ENCODE peak calls at places on chromosome 15, in five cellular contexts. One of them, this sample, is unnamed.

GRCh38 chr15:90979582-90979981 is 14.8 kb downstream of the PRC1 start:
- DNase-seq in CD8-positive, alpha-beta memory T cell: no peak
- DNase-seq in A549: no peak
- DNase-seq in right lobe of liver: no peak
- DNase-seq in PC-3: no peak
- DNase-seq in this sample: no peak

GRCh38 chr15:58731756-58732535 is 17.6 kb downstream of the ADAM10 start:
- DNase-seq in A549: peak; percentile 47
- DNase-seq in PC-3: peak; percentile 58
- DNase-seq in right lobe of liver: no peak
- DNase-seq in CD8-positive, alpha-beta memory T cell: no peak
- DNase-seq in this sample: peak; percentile 77

GRCh38 chr15:72968531-72968922 is 83.7 kb upstream of the NEO1 start:
- DNase-seq in A549: no peak
- DNase-seq in PC-3: peak; percentile 11
- DNase-seq in right lobe of liver: peak; percentile 25
- DNase-seq in CD8-positive, alpha-beta memory T cell: no peak
- DNase-seq in this sample: no peak

GRCh38 chr15:90496791-90497190 is 32.9 kb upstream of the CRTC3 start:
- DNase-seq in CD8-positive, alpha-beta memory T cell: no peak
- DNase-seq in A549: no peak
- DNase-seq in right lobe of liver: no peak
- DNase-seq in PC-3: no peak
- DNase-seq in this sample: no peak

GRCh38 chr15:81473177-81473576 is 99.2 kb upstream of the TMC3 start:
- DNase-seq in CD8-positive, alpha-beta memory T cell: no peak
- DNase-seq in right lobe of liver: no peak
- DNase-seq in PC-3: no peak
- DNase-seq in A549: no peak
- DNase-seq in this sample: no peak

GRCh38 chr15:50168778-50169411 is 13.1 kb upstream of the SLC27A2 start:
- DNase-seq in right lobe of liver: no peak
- DNase-seq in PC-3: no peak
- DNase-seq in A549: no peak
- DNase-seq in CD8-positive, alpha-beta memory T cell: no peak
- DNase-seq in this sample: no peak

GRCh38 chr15:69468241-69469121 is 15.9 kb downstream of the RPLP1 start:
- DNase-seq in CD8-positive, alpha-beta memory T cell: peak; percentile 96
- DNase-seq in PC-3: peak; percentile 93
- DNase-seq in A549: no peak
- DNase-seq in right lobe of liver: no peak
- DNase-seq in this sample: peak; percentile 93

GRCh38 chr15:51780636-51781035 is 29.2 kb downstream of the TMOD2 start:
- DNase-seq in right lobe of liver: no peak
- DNase-seq in A549: no peak
- DNase-seq in CD8-positive, alpha-beta memory T cell: no peak
- DNase-seq in PC-3: peak; percentile 65
- DNase-seq in this sample: peak; percentile 55

GRCh38 chr15:99450896-99451358 is 114.9 kb upstream of the MEF2A start:
- DNase-seq in PC-3: no peak
- DNase-seq in right lobe of liver: peak; percentile 63
- DNase-seq in CD8-positive, alpha-beta memory T cell: no peak
- DNase-seq in A549: no peak
- DNase-seq in this sample: no peak

GRCh38 chr15:79431636-79432344 is at the start of gene MINAR1:
- DNase-seq in right lobe of liver: no peak
- DNase-seq in A549: peak; percentile 39
- DNase-seq in PC-3: peak; percentile 23
- DNase-seq in CD8-positive, alpha-beta memory T cell: no peak
- DNase-seq in this sample: peak; percentile 10

GRCh38 chr15:81284256-81285031 is 39.5 kb downstream of the STARD5 start:
- DNase-seq in A549: no peak
- DNase-seq in right lobe of liver: no peak
- DNase-seq in CD8-positive, alpha-beta memory T cell: no peak
- DNase-seq in PC-3: no peak
- DNase-seq in this sample: no peak

GRCh38 chr15:23439513-23439912 is 7.5 kb downstream of the GOLGA6L2 start:
- DNase-seq in PC-3: no peak
- DNase-seq in right lobe of liver: no peak
- DNase-seq in A549: no peak
- DNase-seq in CD8-positive, alpha-beta memory T cell: no peak
- DNase-seq in this sample: no peak

GRCh38 chr15:70269991-70270751 is 172.5 kb upstream of the TLE3 start:
- DNase-seq in PC-3: peak; percentile 85
- DNase-seq in CD8-positive, alpha-beta memory T cell: no peak
- DNase-seq in A549: no peak
- DNase-seq in right lobe of liver: peak; percentile 61
- DNase-seq in this sample: no peak

GRCh38 chr15:44147636-44148035 is 47.4 kb downstream of the FRMD5 start:
- DNase-seq in right lobe of liver: no peak
- DNase-seq in CD8-positive, alpha-beta memory T cell: no peak
- DNase-seq in PC-3: no peak
- DNase-seq in A549: no peak
- DNase-seq in this sample: no peak

GRCh38 chr15:31020542-31020941 is 29.1 kb upstream of the MTMR10 start:
- DNase-seq in right lobe of liver: no peak
- DNase-seq in PC-3: no peak
- DNase-seq in CD8-positive, alpha-beta memory T cell: no peak
- DNase-seq in A549: no peak
- DNase-seq in this sample: no peak

GRCh38 chr15:67098768-67099282 is 33.4 kb downstream of the SMAD3 start:
- DNase-seq in CD8-positive, alpha-beta memory T cell: no peak
- DNase-seq in A549: no peak
- DNase-seq in PC-3: no peak
- DNase-seq in right lobe of liver: no peak
- DNase-seq in this sample: no peak
- H3K27ac ChIP-seq in CD8-positive, alpha-beta memory T cell: peak overlapping the region; percentile 60
- H3K27ac ChIP-seq in A549: peak overlapping the region; percentile 64
- H3K27ac ChIP-seq in PC-3: no peak overlapping the region
- H3K27ac ChIP-seq in right lobe of liver: peak overlapping the region; percentile 49
- H3K27ac ChIP-seq in this sample: peak overlapping the region; percentile 84

GRCh38 chr15:56719021-56719612 is 14.2 kb downstream of the ZNF280D start:
- DNase-seq in right lobe of liver: no peak
- DNase-seq in CD8-positive, alpha-beta memory T cell: no peak
- DNase-seq in A549: no peak
- DNase-seq in PC-3: no peak
- DNase-seq in this sample: no peak
- H3K27ac ChIP-seq in right lobe of liver: no peak overlapping the region
- H3K27ac ChIP-seq in CD8-positive, alpha-beta memory T cell: no peak overlapping the region
- H3K27ac ChIP-seq in A549: no peak overlapping the region
- H3K27ac ChIP-seq in PC-3: no peak overlapping the region
- H3K27ac ChIP-seq in this sample: no peak overlapping the region

GRCh38 chr15:67174446-67174845 is 80.0 kb downstream of the AAGAB start:
- DNase-seq in A549: no peak
- DNase-seq in right lobe of liver: no peak
- DNase-seq in PC-3: no peak
- DNase-seq in CD8-positive, alpha-beta memory T cell: no peak
- DNase-seq in this sample: no peak
- H3K27ac ChIP-seq in A549: peak overlapping the region; percentile 74
- H3K27ac ChIP-seq in right lobe of liver: no peak overlapping the region
- H3K27ac ChIP-seq in PC-3: peak overlapping the region; percentile 93
- H3K27ac ChIP-seq in CD8-positive, alpha-beta memory T cell: no peak overlapping the region
- H3K27ac ChIP-seq in this sample: peak overlapping the region; percentile 91

GRCh38 chr15:83871808-83872559 is 218.1 kb downstream of the ADAMTSL3 start:
- DNase-seq in A549: no peak
- DNase-seq in PC-3: peak; percentile 62
- DNase-seq in right lobe of liver: no peak
- DNase-seq in CD8-positive, alpha-beta memory T cell: no peak
- DNase-seq in this sample: peak; percentile 63
- H3K27ac ChIP-seq in A549: no peak overlapping the region
- H3K27ac ChIP-seq in PC-3: peak overlapping the region; percentile 42
- H3K27ac ChIP-seq in right lobe of liver: no peak overlapping the region
- H3K27ac ChIP-seq in CD8-positive, alpha-beta memory T cell: no peak overlapping the region
- H3K27ac ChIP-seq in this sample: no peak overlapping the region

GRCh38 chr15:100601158-100601557 is 826 bp downstream of the LINS1 start:
- DNase-seq in right lobe of liver: peak; percentile 23
- DNase-seq in CD8-positive, alpha-beta memory T cell: peak; percentile 66
- DNase-seq in PC-3: peak; percentile 2
- DNase-seq in A549: no peak
- DNase-seq in this sample: no peak
- H3K27ac ChIP-seq in right lobe of liver: peak overlapping the region; percentile 88
- H3K27ac ChIP-seq in CD8-positive, alpha-beta memory T cell: peak overlapping the region; percentile 87
- H3K27ac ChIP-seq in PC-3: no peak overlapping the region
- H3K27ac ChIP-seq in A549: peak overlapping the region; percentile 81
- H3K27ac ChIP-seq in this sample: no peak overlapping the region

GRCh38 chr15:76196286-76196948 is 114.9 kb downstream of the ETFA start:
- DNase-seq in right lobe of liver: peak; percentile 53
- DNase-seq in PC-3: peak; percentile 88
- DNase-seq in CD8-positive, alpha-beta memory T cell: no peak
- DNase-seq in A549: peak; percentile 91
- DNase-seq in this sample: peak; percentile 95

GRCh38 chr15:76197703-76198455 is 113.4 kb downstream of the ETFA start:
- DNase-seq in CD8-positive, alpha-beta memory T cell: no peak
- DNase-seq in PC-3: peak; percentile 66
- DNase-seq in A549: no peak
- DNase-seq in right lobe of liver: no peak
- DNase-seq in this sample: peak; percentile 85

GRCh38 chr15:76195506-76196285 is 115.6 kb downstream of the ETFA start:
- DNase-seq in PC-3: no peak
- DNase-seq in CD8-positive, alpha-beta memory T cell: no peak
- DNase-seq in right lobe of liver: no peak
- DNase-seq in A549: no peak
- DNase-seq in this sample: no peak

GRCh38 chr15:76198456-76199105 is 112.7 kb downstream of the ETFA start:
- DNase-seq in PC-3: no peak
- DNase-seq in CD8-positive, alpha-beta memory T cell: no peak
- DNase-seq in A549: no peak
- DNase-seq in right lobe of liver: no peak
- DNase-seq in this sample: no peak

GRCh38 chr15:76196949-76197315 is 114.3 kb downstream of the ETFA start:
- DNase-seq in CD8-positive, alpha-beta memory T cell: no peak
- DNase-seq in PC-3: no peak
- DNase-seq in A549: no peak
- DNase-seq in right lobe of liver: no peak
- DNase-seq in this sample: no peak
- H3K27ac ChIP-seq in CD8-positive, alpha-beta memory T cell: no peak overlapping the region
- H3K27ac ChIP-seq in PC-3: peak overlapping the region; percentile 71
- H3K27ac ChIP-seq in A549: peak overlapping the region; percentile 71
- H3K27ac ChIP-seq in right lobe of liver: no peak overlapping the region
- H3K27ac ChIP-seq in this sample: peak overlapping the region; percentile 99

DNA sequence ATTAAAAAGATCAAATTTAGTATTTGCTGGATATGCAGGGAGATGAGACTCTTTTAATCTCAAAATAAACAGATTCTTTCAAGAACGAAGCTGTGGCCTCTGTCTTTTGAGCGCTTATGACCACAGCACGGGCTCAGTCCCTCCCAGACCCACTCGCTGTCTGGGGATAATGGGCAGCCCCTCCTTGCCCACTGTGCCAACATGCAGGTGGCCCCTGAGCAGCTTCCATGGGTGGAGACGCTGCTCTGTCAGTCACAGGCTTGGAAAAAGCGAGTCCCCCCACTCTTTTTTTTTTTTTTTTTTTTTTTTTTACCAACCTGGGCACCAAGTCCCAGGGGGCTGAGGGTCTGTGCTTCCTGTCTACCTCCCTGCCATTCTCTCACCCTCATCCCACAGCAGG is 150.9 kb downstream of the LRRK1 start:
- DNase-seq in CD8-positive, alpha-beta memory T cell: no peak
- DNase-seq in PC-3: no peak
- DNase-seq in A549: no peak
- DNase-seq in right lobe of liver: no peak
- DNase-seq in this sample: no peak
- H3K27ac ChIP-seq in CD8-positive, alpha-beta memory T cell: no peak overlapping the region
- H3K27ac ChIP-seq in PC-3: peak overlapping the region; percentile 53
- H3K27ac ChIP-seq in A549: no peak overlapping the region
- H3K27ac ChIP-seq in right lobe of liver: peak overlapping the region; percentile 37
- H3K27ac ChIP-seq in this sample: peak overlapping the region; percentile 90

GRCh38 chr15:32908135-32908801 is 190.5 kb downstream of the GREM1 start:
- DNase-seq in CD8-positive, alpha-beta memory T cell: no peak
- DNase-seq in right lobe of liver: no peak
- DNase-seq in PC-3: no peak
- DNase-seq in A549: no peak
- DNase-seq in this sample: no peak
- H3K27ac ChIP-seq in CD8-positive, alpha-beta memory T cell: no peak overlapping the region
- H3K27ac ChIP-seq in right lobe of liver: no peak overlapping the region
- H3K27ac ChIP-seq in PC-3: no peak overlapping the region
- H3K27ac ChIP-seq in A549: no peak overlapping the region
- H3K27ac ChIP-seq in this sample: no peak overlapping the region

DNA sequence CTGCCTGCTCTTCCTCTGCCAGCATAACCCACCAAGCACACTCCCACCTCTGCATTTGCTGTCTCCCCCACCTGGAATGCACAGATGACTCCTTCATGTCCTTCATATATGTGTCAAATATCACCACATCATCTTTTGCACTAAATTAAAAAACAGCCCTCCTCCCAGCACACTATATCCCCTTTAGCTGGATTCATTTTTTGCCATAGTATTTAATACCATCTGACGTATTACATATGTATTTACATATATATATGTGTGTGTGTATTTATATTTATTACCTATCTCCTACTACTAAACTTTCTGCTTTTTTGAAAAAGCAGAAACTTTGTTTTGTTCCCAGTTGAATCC is 29.4 kb upstream of the UBL7 start:
- DNase-seq in CD8-positive, alpha-beta memory T cell: no peak
- DNase-seq in right lobe of liver: no peak
- DNase-seq in A549: no peak
- DNase-seq in PC-3: no peak
- DNase-seq in this sample: no peak
- H3K27ac ChIP-seq in CD8-positive, alpha-beta memory T cell: no peak overlapping the region
- H3K27ac ChIP-seq in right lobe of liver: no peak overlapping the region
- H3K27ac ChIP-seq in A549: no peak overlapping the region
- H3K27ac ChIP-seq in PC-3: no peak overlapping the region
- H3K27ac ChIP-seq in this sample: no peak overlapping the region

GRCh38 chr15:64894395-64895056 is 17.2 kb upstream of the ANKDD1A start:
- DNase-seq in PC-3: no peak
- DNase-seq in CD8-positive, alpha-beta memory T cell: peak; percentile 95
- DNase-seq in right lobe of liver: peak; percentile 45
- DNase-seq in A549: no peak
- DNase-seq in this sample: no peak

GRCh38 chr15:64897345-64897985 is 14.2 kb upstream of the ANKDD1A start:
- DNase-seq in right lobe of liver: peak; percentile 69
- DNase-seq in A549: no peak
- DNase-seq in PC-3: peak; percentile 49
- DNase-seq in CD8-positive, alpha-beta memory T cell: no peak
- DNase-seq in this sample: peak; percentile 63

GRCh38 chr15:64893481-64894394 is 18.0 kb upstream of the ANKDD1A start:
- DNase-seq in CD8-positive, alpha-beta memory T cell: peak; percentile 98
- DNase-seq in PC-3: peak; percentile 40
- DNase-seq in A549: no peak
- DNase-seq in right lobe of liver: peak; percentile 89
- DNase-seq in this sample: peak; percentile 96

GRCh38 chr15:64896371-64897069 is 15.2 kb upstream of the ANKDD1A start:
- DNase-seq in PC-3: no peak
- DNase-seq in CD8-positive, alpha-beta memory T cell: no peak
- DNase-seq in A549: no peak
- DNase-seq in right lobe of liver: no peak
- DNase-seq in this sample: no peak

GRCh38 chr15:64895285-64896065 is 16.2 kb upstream of the ANKDD1A start:
- DNase-seq in PC-3: no peak
- DNase-seq in A549: no peak
- DNase-seq in CD8-positive, alpha-beta memory T cell: peak; percentile 55
- DNase-seq in right lobe of liver: no peak
- DNase-seq in this sample: no peak
- H3K27ac ChIP-seq in PC-3: no peak overlapping the region
- H3K27ac ChIP-seq in A549: no peak overlapping the region
- H3K27ac ChIP-seq in CD8-positive, alpha-beta memory T cell: peak overlapping the region; percentile 59
- H3K27ac ChIP-seq in right lobe of liver: peak overlapping the region; percentile 76
- H3K27ac ChIP-seq in this sample: peak overlapping the region; percentile 87